ENCODE peak calls at places on chromosome 10, in seven cellular contexts. H is Panc1; G is uterus; A is lower lobe of right lung; X is left lung; R is mammary epithelial cell; Y is CD8-positive, alpha-beta T cell. Q is an unnamed sample.

GRCh38 chr10:50582766-50583762 is 40.7 kb downstream of the SGMS1 start:
- DNase-seq in H (no peak), G (no peak), A (no peak), X (no peak), R (peak; percentile 36), Y (no peak), Q (no peak)

GRCh38 chr10:15068802-15069201 is 19.8 kb downstream of the ACBD7 start:
- DNase-seq in H (no peak), G (no peak), A (no peak), X (no peak), R (peak; percentile 58), Y (no peak), Q (no peak)

GRCh38 chr10:124089859-124090258 is 3.5 kb downstream of the CHST15 start:
- DNase-seq in H (no peak), G (no peak), A (no peak), X (no peak), R (no peak), Y (no peak), Q (no peak)

GRCh38 chr10:130372222-130372621 is 236.0 kb downstream of the GLRX3 start:
- DNase-seq in H (no peak), G (no peak), A (no peak), X (no peak), R (no peak), Y (no peak), Q (no peak)

GRCh38 chr10:130560573-130560972 is 424.4 kb downstream of the GLRX3 start:
- DNase-seq in H (no peak), G (no peak), A (no peak), X (no peak), R (no peak), Y (no peak), Q (no peak)

GRCh38 chr10:17143055-17143690 is 13.6 kb upstream of the CUBN start:
- DNase-seq in H (no peak), G (no peak), A (no peak), X (no peak), R (no peak), Y (no peak), Q (no peak)

GRCh38 chr10:133163889-133164815 is 4.1 kb downstream of the KNDC1 start:
- DNase-seq in H (no peak), G (peak; percentile 12), A (peak; percentile 64), X (peak; percentile 50), R (no peak), Y (no peak), Q (no peak)

GRCh38 chr10:10794056-10794455 is 223.6 kb upstream of the CELF2 start:
- DNase-seq in H (no peak), G (no peak), A (no peak), X (no peak), R (peak; percentile 86), Y (no peak), Q (no peak)

GRCh38 chr10:46175311-46175710 is 111.5 kb upstream of the ANTXRL start:
- DNase-seq in H (no peak), G (no peak), A (no peak), X (no peak), R (no peak), Y (no peak), Q (no peak)

GRCh38 chr10:86019141-86019540 is 347.5 kb downstream of the GRID1 start:
- DNase-seq in H (no peak), G (no peak), A (no peak), X (no peak), R (no peak), Y (no peak), Q (no peak)

GRCh38 chr10:18583575-18584270 is 67.7 kb downstream of the NSUN6 start:
- DNase-seq in H (no peak), G (no peak), A (no peak), X (no peak), R (no peak), Y (no peak), Q (no peak)

GRCh38 chr10:61250131-61250530 is 203.1 kb downstream of the TMEM26 start:
- DNase-seq in H (no peak), G (no peak), A (no peak), X (no peak), R (no peak), Y (no peak), Q (no peak)

GRCh38 chr10:18737236-18737635 is 78.0 kb downstream of the ARL5B start:
- DNase-seq in H (no peak), G (no peak), A (no peak), X (no peak), R (no peak), Y (no peak), Q (no peak)

GRCh38 chr10:48541144-48541795 is 63.6 kb downstream of the ARHGAP22 start:
- DNase-seq in H (no peak), G (no peak), A (no peak), X (no peak), R (no peak), Y (no peak), Q (no peak)

GRCh38 chr10:125768217-125768616 is 7.4 kb downstream of the MMP21 start:
- DNase-seq in H (no peak), G (no peak), A (no peak), X (no peak), R (no peak), Y (no peak), Q (no peak)

GRCh38 chr10:65183236-65183635 is 1662.0 kb downstream of the REEP3 start:
- DNase-seq in H (no peak), G (no peak), A (no peak), X (no peak), R (no peak), Y (no peak), Q (no peak)

GRCh38 chr10:116810895-116811294 is 38.4 kb upstream of the ENO4 start:
- DNase-seq in H (no peak), G (no peak), A (no peak), X (no peak), R (no peak), Y (no peak), Q (no peak)

GRCh38 chr10:116808706-116809105 is 40.6 kb upstream of the ENO4 start:
- DNase-seq in H (no peak), G (no peak), A (no peak), X (no peak), R (no peak), Y (no peak), Q (no peak)

GRCh38 chr10:116811691-116812090 is 37.6 kb upstream of the ENO4 start:
- DNase-seq in H (no peak), G (no peak), A (no peak), X (no peak), R (no peak), Y (no peak), Q (no peak)

GRCh38 chr10:116809528-116810500 is 39.5 kb upstream of the ENO4 start:
- DNase-seq in H (no peak), G (no peak), A (no peak), X (no peak), R (peak; percentile 34), Y (no peak), Q (no peak)
- TF ChIP-seq CTCF in H (peak; percentile 73), G (no peak), A (peak; percentile 34), X (peak; percentile 21), R (peak; percentile 50), Y (no peak), Q (no peak)

GRCh38 chr10:58305821-58306220 is 29.0 kb upstream of the UBE2D1 start:
- DNase-seq in H (no peak), G (no peak), A (no peak), X (no peak), R (no peak), Y (no peak), Q (no peak)

GRCh38 chr10:58302259-58302658 is 32.5 kb upstream of the UBE2D1 start:
- DNase-seq in H (no peak), G (no peak), A (no peak), X (no peak), R (no peak), Y (no peak), Q (no peak)

GRCh38 chr10:58300676-58301075 is 31.7 kb downstream of the CISD1 start:
- DNase-seq in H (no peak), G (no peak), A (no peak), X (no peak), R (no peak), Y (no peak), Q (no peak)

GRCh38 chr10:58307676-58308075 is 27.1 kb upstream of the UBE2D1 start:
- DNase-seq in H (no peak), G (no peak), A (no peak), X (no peak), R (no peak), Y (no peak), Q (no peak)

GRCh38 chr10:58304099-58304633 is 30.6 kb upstream of the UBE2D1 start:
- DNase-seq in H (no peak), G (no peak), A (no peak), X (no peak), R (no peak), Y (no peak), Q (no peak)
- H3K27ac ChIP-seq in H (no peak overlapping the region), G (no peak overlapping the region), A (no peak overlapping the region), X (no peak overlapping the region), R (no peak overlapping the region), Y (no peak overlapping the region), Q (no peak overlapping the region)

GRCh38 chr10:26217396-26218105 is 977 bp downstream of the GAD2 start:
- DNase-seq in H (no peak), G (no peak), A (no peak), X (no peak), R (no peak), Y (no peak), Q (no peak)

GRCh38 chr10:26221571-26221970 is 5.0 kb downstream of the GAD2 start:
- DNase-seq in H (no peak), G (no peak), A (no peak), X (no peak), R (no peak), Y (no peak), Q (no peak)

GRCh38 chr10:26222563-26222962 is 6.0 kb downstream of the GAD2 start:
- DNase-seq in H (no peak), G (no peak), A (no peak), X (no peak), R (no peak), Y (no peak), Q (no peak)

GRCh38 chr10:26216949-26217395 is 398 bp downstream of the GAD2 start:
- DNase-seq in H (no peak), G (no peak), A (no peak), X (no peak), R (no peak), Y (no peak), Q (no peak)

DNA sequence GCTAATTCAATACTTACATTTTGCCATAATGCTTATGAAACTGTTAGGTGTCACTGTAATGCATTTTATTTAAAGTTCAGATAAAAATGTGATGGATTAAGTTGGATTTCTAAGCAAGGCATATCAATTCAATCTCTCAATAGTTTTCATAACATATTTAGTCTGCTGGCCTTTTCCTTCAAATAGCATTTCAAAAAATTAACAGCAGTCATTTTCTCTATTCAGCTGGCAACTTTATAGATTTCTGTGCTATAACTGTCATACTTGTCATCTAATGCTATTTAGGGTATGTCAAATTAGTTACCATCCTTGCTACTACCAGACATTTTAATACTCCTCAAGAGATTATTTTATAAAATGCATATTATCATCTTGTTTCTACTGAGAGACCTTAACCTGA is 4.3 kb downstream of the GAD2 start:
- DNase-seq in H (no peak), G (no peak), A (no peak), X (no peak), R (no peak), Y (no peak), Q (no peak)
- H3K27me3 ChIP-seq in H (peaks cover 6% of the 10 kb centered on the region), G (peaks cover 42% of the 10 kb centered on the region), A (peaks cover 84% of the 10 kb centered on the region), X (peaks cover 88% of the 10 kb centered on the region), R (peaks cover 28% of the 10 kb centered on the region), Y (peaks cover 26% of the 10 kb centered on the region), Q (no peaks in the 10 kb centered on the region)

DNA sequence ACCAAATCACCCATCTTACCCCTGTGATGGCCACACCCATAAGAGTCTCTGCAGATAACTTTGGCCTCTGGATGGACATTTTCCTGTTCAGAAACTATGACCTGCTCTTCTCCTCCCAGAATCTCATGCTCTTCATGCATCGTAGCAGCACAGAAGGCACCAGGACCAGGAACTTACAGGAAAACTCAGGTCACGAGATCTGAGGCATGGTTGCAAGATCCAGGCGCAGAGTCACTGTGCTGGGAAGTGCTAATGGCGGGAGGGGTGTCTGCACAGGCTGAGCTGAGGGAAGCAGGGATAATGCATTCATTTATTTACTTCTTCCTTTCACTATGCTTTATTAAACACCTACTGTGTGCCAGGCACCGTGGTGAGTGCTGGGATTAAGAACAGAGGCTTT is 48.2 kb upstream of the LOXL4 start:
- DNase-seq in H (no peak), G (no peak), A (no peak), X (peak; percentile 44), R (no peak), Y (no peak), Q (no peak)
- TF ChIP-seq CTCF in H (no peak), G (no peak), A (no peak), X (no peak), R (no peak), Y (no peak), Q (no peak)

Q was measured in ovary.